ENCODE peak calls at places on chromosomes 3 and 15, in four cellular contexts. One of them, this sample, is unnamed.
A peak's percentile ranks its signal among the peaks of the same experiment; 100 is the strongest.

GRCh38 chr15:78265752-78266224 is 1.4 kb downstream of the DNAJA4 start:
- DNase-seq in SK-N-SH: no peak
- DNase-seq in HCT116: no peak
- DNase-seq in Panc1: no peak
- DNase-seq in this sample: no peak

GRCh38 chr3:50190921-50191660 is at the start of gene GNAT1:
- DNase-seq in SK-N-SH: no peak
- DNase-seq in HCT116: no peak
- DNase-seq in Panc1: no peak
- DNase-seq in this sample: no peak

GRCh38 chr15:91043190-91043874 is 20.9 kb upstream of the VPS33B start:
- DNase-seq in SK-N-SH: no peak
- DNase-seq in HCT116: no peak
- DNase-seq in Panc1: no peak
- DNase-seq in this sample: no peak

GRCh38 chr3:7875858-7876442 is 625.7 kb upstream of the LMCD1 start:
- DNase-seq in SK-N-SH: no peak
- DNase-seq in HCT116: peak; percentile 79
- DNase-seq in Panc1: no peak
- DNase-seq in this sample: no peak

GRCh38 chr3:181558870-181559269 is 152.9 kb upstream of the SOX2 start:
- DNase-seq in SK-N-SH: no peak
- DNase-seq in HCT116: no peak
- DNase-seq in Panc1: no peak
- DNase-seq in this sample: no peak

GRCh38 chr3:5011555-5012256 is 32.5 kb downstream of the BHLHE40 start:
- DNase-seq in SK-N-SH: no peak
- DNase-seq in HCT116: no peak
- DNase-seq in Panc1: no peak
- DNase-seq in this sample: no peak

GRCh38 chr3:186509423-186509822 is 34.8 kb downstream of the CRYGS start:
- DNase-seq in SK-N-SH: no peak
- DNase-seq in HCT116: no peak
- DNase-seq in Panc1: no peak
- DNase-seq in this sample: no peak

GRCh38 chr15:44101944-44102343 is 93.1 kb downstream of the FRMD5 start:
- DNase-seq in SK-N-SH: no peak
- DNase-seq in HCT116: no peak
- DNase-seq in Panc1: no peak
- DNase-seq in this sample: no peak

GRCh38 chr3:16388850-16389411 is 123.9 kb downstream of the OXNAD1 start:
- DNase-seq in SK-N-SH: no peak
- DNase-seq in HCT116: no peak
- DNase-seq in Panc1: no peak
- DNase-seq in this sample: no peak

GRCh38 chr3:122350814-122351418 is 25.9 kb downstream of the CSTA start:
- DNase-seq in SK-N-SH: no peak
- DNase-seq in HCT116: no peak
- DNase-seq in Panc1: no peak
- DNase-seq in this sample: no peak

GRCh38 chr3:98593046-98593936 is at the start of gene CPOX:
- DNase-seq in SK-N-SH: peak; percentile 91
- DNase-seq in HCT116: peak; percentile 89
- DNase-seq in Panc1: peak; percentile 60
- DNase-seq in this sample: peak; percentile 28

GRCh38 chr3:51642462-51642861 is 28.6 kb upstream of the TEX264 start:
- DNase-seq in SK-N-SH: no peak
- DNase-seq in HCT116: no peak
- DNase-seq in Panc1: no peak
- DNase-seq in this sample: no peak

GRCh38 chr15:70121656-70122297 is 24.1 kb upstream of the TLE3 start:
- DNase-seq in SK-N-SH: no peak
- DNase-seq in HCT116: no peak
- DNase-seq in Panc1: no peak
- DNase-seq in this sample: no peak

GRCh38 chr3:197494366-197495058 is 61.3 kb downstream of the BDH1 start:
- DNase-seq in SK-N-SH: no peak
- DNase-seq in HCT116: no peak
- DNase-seq in Panc1: no peak
- DNase-seq in this sample: no peak

GRCh38 chr15:48803877-48804276 is 7.0 kb downstream of the CEP152 start:
- DNase-seq in SK-N-SH: no peak
- DNase-seq in HCT116: no peak
- DNase-seq in Panc1: no peak
- DNase-seq in this sample: no peak

GRCh38 chr15:79475312-79475711 is 43.2 kb downstream of the MINAR1 start:
- DNase-seq in SK-N-SH: no peak
- DNase-seq in HCT116: no peak
- DNase-seq in Panc1: no peak
- DNase-seq in this sample: no peak

GRCh38 chr3:61464785-61465184 is 96.6 kb upstream of the PTPRG start:
- DNase-seq in SK-N-SH: no peak
- DNase-seq in HCT116: no peak
- DNase-seq in Panc1: no peak
- DNase-seq in this sample: no peak

GRCh38 chr3:40317061-40317676 is 7.7 kb downstream of the EIF1B start:
- DNase-seq in SK-N-SH: peak; percentile 65
- DNase-seq in HCT116: peak; percentile 60
- DNase-seq in Panc1: peak; percentile 39
- DNase-seq in this sample: peak; percentile 57
- H3K4me3 ChIP-seq in SK-N-SH: no peak overlapping the region
- H3K4me3 ChIP-seq in HCT116: no peak overlapping the region
- H3K4me3 ChIP-seq in Panc1: no peak overlapping the region
- H3K4me3 ChIP-seq in this sample: no peak overlapping the region

DNA sequence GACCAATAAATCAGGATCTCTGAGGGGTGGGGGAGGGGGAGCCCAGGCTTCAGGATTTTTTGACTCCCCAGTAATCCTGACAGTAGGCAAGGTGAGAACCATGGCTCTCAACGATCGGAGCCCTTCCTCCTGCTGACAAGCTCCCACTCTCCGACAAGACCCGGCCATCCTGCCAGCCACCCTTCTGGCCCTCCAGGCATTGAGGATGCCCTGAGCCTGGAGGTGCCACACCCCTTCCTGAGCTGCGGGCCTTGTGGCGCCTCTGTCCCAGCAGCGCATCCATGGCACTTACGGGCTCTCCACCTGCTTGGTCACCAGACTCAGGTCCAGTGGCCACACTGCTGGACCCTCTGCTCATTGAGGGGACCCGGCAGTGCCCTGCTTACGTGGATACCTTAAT is 46.0 kb downstream of the MGLL start:
- DNase-seq in SK-N-SH: no peak
- DNase-seq in HCT116: no peak
- DNase-seq in Panc1: no peak
- DNase-seq in this sample: no peak
- TF ChIP-seq POLR2AphosphoS5 in SK-N-SH: no peak
- TF ChIP-seq POLR2AphosphoS5 in HCT116: no peak
- TF ChIP-seq POLR2AphosphoS5 in Panc1: no peak
- TF ChIP-seq POLR2AphosphoS5 in this sample: no peak

DNA sequence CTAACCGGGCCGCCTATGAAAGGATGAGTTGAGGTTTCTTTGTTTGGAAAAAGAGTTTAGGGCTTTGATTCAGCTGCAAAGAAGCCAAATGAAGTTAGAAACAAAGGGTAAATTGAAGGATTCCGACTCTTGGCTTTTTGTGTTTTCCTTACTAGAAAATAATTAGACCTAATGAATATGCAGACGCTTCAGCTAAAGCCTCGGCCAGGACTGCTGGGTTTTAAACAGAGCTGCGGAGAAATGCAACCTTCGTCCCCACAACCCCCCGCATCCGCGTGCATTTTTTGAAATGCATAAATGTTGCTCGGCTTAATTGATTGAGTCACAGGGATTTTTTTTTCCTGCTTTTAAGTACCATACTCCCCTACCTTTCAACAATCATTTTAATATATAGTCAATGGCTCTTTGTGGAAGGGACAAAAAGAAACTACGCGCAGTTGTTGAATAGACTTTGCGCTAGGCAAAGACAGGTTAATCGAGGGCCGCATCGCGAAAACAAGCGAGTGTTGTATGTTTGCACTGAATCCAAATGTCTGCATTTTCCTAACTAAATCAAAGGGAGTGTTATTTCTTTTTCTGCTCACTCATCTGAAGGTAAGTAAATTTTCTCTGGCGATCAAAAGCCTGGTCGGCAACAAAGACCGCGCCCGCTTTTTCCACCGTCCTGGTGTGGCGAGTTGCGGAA is 1.3 kb upstream of the ZIC4 start:
- DNase-seq in SK-N-SH: no peak
- DNase-seq in HCT116: no peak
- DNase-seq in Panc1: no peak
- DNase-seq in this sample: no peak
- TF ChIP-seq REST in SK-N-SH: no peak
- TF ChIP-seq REST in HCT116: no peak
- TF ChIP-seq REST in Panc1: no peak
- TF ChIP-seq REST in this sample: no peak

GRCh38 chr3:141371882-141372281 is 3.6 kb downstream of the ZBTB38 start:
- DNase-seq in SK-N-SH: no peak
- DNase-seq in HCT116: no peak
- DNase-seq in Panc1: no peak
- DNase-seq in this sample: no peak

GRCh38 chr3:141368925-141369794 is 856 bp downstream of the ZBTB38 start:
- DNase-seq in SK-N-SH: no peak
- DNase-seq in HCT116: no peak
- DNase-seq in Panc1: no peak
- DNase-seq in this sample: no peak

GRCh38 chr3:141372656-141373055 is 4.4 kb downstream of the ZBTB38 start:
- DNase-seq in SK-N-SH: no peak
- DNase-seq in HCT116: no peak
- DNase-seq in Panc1: no peak
- DNase-seq in this sample: no peak

GRCh38 chr3:141368062-141368924 is at the start of gene ZBTB38:
- DNase-seq in SK-N-SH: peak; percentile 16
- DNase-seq in HCT116: peak; percentile 95
- DNase-seq in Panc1: no peak
- DNase-seq in this sample: no peak

DNA sequence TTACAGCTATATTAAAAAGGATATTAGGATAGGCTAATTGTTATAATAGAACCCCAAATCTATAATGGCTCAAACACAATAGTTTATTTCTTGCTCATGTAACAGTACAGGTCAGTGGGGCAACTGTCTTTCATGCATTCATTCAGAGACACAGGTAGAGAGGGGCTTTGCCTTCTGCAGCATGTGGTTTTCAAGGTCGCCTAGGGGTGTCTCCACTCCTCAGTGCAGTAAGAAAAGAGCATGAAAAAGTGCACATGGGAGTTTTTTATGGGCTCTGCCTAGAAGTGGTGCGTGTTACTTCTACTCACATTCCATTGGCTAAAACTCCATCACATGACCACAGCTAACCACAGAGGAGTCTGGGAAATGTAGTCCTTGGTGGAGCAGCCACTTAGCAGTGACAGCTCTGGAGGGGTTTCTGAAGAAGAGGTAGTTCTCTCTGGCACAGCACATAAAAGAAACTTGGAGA is 1.8 kb downstream of the ZBTB38 start:
- DNase-seq in SK-N-SH: peak; percentile 80
- DNase-seq in HCT116: peak; percentile 91
- DNase-seq in Panc1: no peak
- DNase-seq in this sample: peak; percentile 57
- H3K4me3 ChIP-seq in SK-N-SH: no peak overlapping the region
- H3K4me3 ChIP-seq in HCT116: no peak overlapping the region
- H3K4me3 ChIP-seq in Panc1: no peak overlapping the region
- H3K4me3 ChIP-seq in this sample: no peak overlapping the region